ENCODE peak calls at places on chromosomes 12 and 14, in nine cellular contexts. Q is fibroblast of lung, P is ascending aorta, X is endodermal cell, G is spleen, L is lower leg skin, W is fibroblast of the aortic adventitia, H is ovary, K is dorsolateral prefrontal cortex. S is an unnamed sample.

GRCh38 chr14:82642425-82642824 is 1108.8 kb upstream of the SEL1L start:
- DNase-seq in Q (peak), P (no peak), X (peak), G (peak), L (no peak), W (no peak), H (peak), K (no peak), S (peak)

GRCh38 chr14:64702493-64703392 is 1.5 kb upstream of the PLEKHG3 start:
- DNase-seq in Q (no peak), P (peak), X (peak), G (peak), L (no peak), W (no peak), H (no peak), K (no peak), S (no peak)

GRCh38 chr12:6056406-6057211 is 67.9 kb downstream of the VWF start:
- DNase-seq in Q (peak), P (no peak), X (peak), G (no peak), L (no peak), W (no peak), H (no peak), K (no peak), S (no peak)

GRCh38 chr14:56341766-56342418 is 223.7 kb downstream of the PELI2 start:
- DNase-seq in Q (peak), P (no peak), X (no peak), G (no peak), L (no peak), W (peak), H (no peak), K (no peak), S (peak)

GRCh38 chr14:50399251-50400032 is 2.8 kb upstream of the CDKL1 start:
- DNase-seq in Q (peak), P (peak), X (no peak), G (no peak), L (no peak), W (peak), H (peak), K (no peak), S (peak)

GRCh38 chr12:121789800-121790748 is 3.4 kb downstream of the RHOF start:
- DNase-seq in Q (no peak), P (no peak), X (no peak), G (peak), L (no peak), W (no peak), H (no peak), K (no peak), S (no peak)

GRCh38 chr12:89875225-89875624 is 166.6 kb upstream of the ATP2B1 start:
- DNase-seq in Q (peak), P (no peak), X (no peak), G (no peak), L (no peak), W (no peak), H (no peak), K (no peak), S (no peak)

GRCh38 chr12:52358575-52359350 is 8.5 kb downstream of the KRT85 start:
- DNase-seq in Q (no peak), P (peak), X (peak), G (peak), L (no peak), W (no peak), H (no peak), K (peak), S (no peak)

GRCh38 chr12:121165316-121165715 is 32.6 kb downstream of the P2RX7 start:
- DNase-seq in Q (no peak), P (no peak), X (no peak), G (no peak), L (no peak), W (peak), H (no peak), K (no peak), S (no peak)

GRCh38 chr14:96486705-96487104 is 15.5 kb upstream of the PAPOLA start:
- DNase-seq in Q (no peak), P (no peak), X (no peak), G (no peak), L (no peak), W (no peak), H (no peak), K (no peak), S (no peak)

GRCh38 chr14:84874436-84874835 is 655.5 kb upstream of the FLRT2 start:
- DNase-seq in Q (no peak), P (no peak), X (no peak), G (no peak), L (no peak), W (no peak), H (no peak), K (no peak), S (no peak)

GRCh38 chr14:73713804-73714655 is at the start of gene PNMA1:
- DNase-seq in Q (peak), P (peak), X (peak), G (peak), L (peak), W (peak), H (peak), K (peak), S (peak)

GRCh38 chr12:24996102-24996797 is 47.3 kb upstream of the BCAT1 start:
- DNase-seq in Q (peak), P (no peak), X (no peak), G (no peak), L (no peak), W (no peak), H (no peak), K (no peak), S (no peak)

GRCh38 chr14:84555493-84555892 is 974.5 kb upstream of the FLRT2 start:
- DNase-seq in Q (no peak), P (no peak), X (no peak), G (no peak), L (no peak), W (no peak), H (no peak), K (no peak), S (no peak)

GRCh38 chr14:50347521-50347920 is 35.4 kb downstream of the DMAC2L start:
- DNase-seq in Q (peak), P (no peak), X (no peak), G (no peak), L (no peak), W (peak), H (no peak), K (no peak), S (peak)

GRCh38 chr14:72946491-72946890 is 20.2 kb downstream of the DCAF4 start:
- DNase-seq in Q (peak), P (no peak), X (no peak), G (peak), L (no peak), W (no peak), H (no peak), K (no peak), S (no peak)

GRCh38 chr14:24367506-24368214 is at the start of gene NFATC4:
- DNase-seq in Q (peak), P (peak), X (peak), G (no peak), L (peak), W (peak), H (peak), K (no peak), S (peak)

GRCh38 chr14:72907886-72908285 is 14.0 kb upstream of the DPF3 start:
- DNase-seq in Q (peak), P (no peak), X (peak), G (no peak), L (no peak), W (peak), H (no peak), K (no peak), S (peak)

GRCh38 chr14:86838363-86838762 is 1154.6 kb downstream of the GALC start:
- DNase-seq in Q (peak), P (no peak), X (no peak), G (no peak), L (no peak), W (peak), H (no peak), K (no peak), S (peak)

GRCh38 chr12:49219417-49220026 is 30.6 kb upstream of the TUBA1A start:
- DNase-seq in Q (no peak), P (no peak), X (peak), G (no peak), L (no peak), W (no peak), H (no peak), K (no peak), S (no peak)

GRCh38 chr12:10690906-10691305 is 17.1 kb upstream of the STYK1 start:
- DNase-seq in Q (no peak), P (no peak), X (no peak), G (no peak), L (no peak), W (no peak), H (no peak), K (no peak), S (no peak)

GRCh38 chr12:1083888-1084262 is 92.9 kb downstream of the ERC1 start:
- DNase-seq in Q (peak), P (peak), X (no peak), G (no peak), L (no peak), W (peak), H (no peak), K (no peak), S (peak)

GRCh38 chr12:79725987-79726386 is 35.2 kb upstream of the PAWR start:
- DNase-seq in Q (peak), P (no peak), X (no peak), G (no peak), L (no peak), W (peak), H (no peak), K (no peak), S (peak)

GRCh38 chr12:112590281-112590680 is 171.5 kb downstream of the PTPN11 start:
- DNase-seq in Q (no peak), P (no peak), X (peak), G (no peak), L (no peak), W (no peak), H (no peak), K (no peak), S (no peak)

DNA sequence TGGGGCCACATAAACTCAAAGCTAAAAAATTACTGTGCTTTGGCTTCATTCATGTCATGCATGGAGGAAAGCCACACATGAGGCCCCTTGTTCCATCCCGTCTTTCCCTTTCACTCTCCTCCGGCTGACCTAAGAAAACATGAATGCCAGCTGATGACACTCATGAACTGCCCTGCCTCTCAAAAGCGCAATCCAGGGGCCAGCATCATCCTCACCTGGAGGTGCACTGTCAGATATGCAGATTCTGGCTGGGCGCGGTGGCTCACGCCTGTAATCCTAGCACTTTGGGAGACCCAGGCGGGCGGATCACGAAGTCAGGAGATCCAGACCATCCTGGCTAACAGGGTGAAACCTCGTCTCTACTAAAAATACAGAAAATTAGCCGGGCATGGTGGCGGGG is 116.1 kb upstream of the FOXN3 start:
- DNase-seq in Q (no peak), P (peak), X (no peak), G (no peak), L (no peak), W (no peak), H (no peak), K (no peak), S (no peak)
- TF ChIP-seq CTCF in Q (no peak), P (no peak), X (no peak), G (no peak), L (no peak), W (no peak), H (no peak), K (no peak), S (no peak)

DNA sequence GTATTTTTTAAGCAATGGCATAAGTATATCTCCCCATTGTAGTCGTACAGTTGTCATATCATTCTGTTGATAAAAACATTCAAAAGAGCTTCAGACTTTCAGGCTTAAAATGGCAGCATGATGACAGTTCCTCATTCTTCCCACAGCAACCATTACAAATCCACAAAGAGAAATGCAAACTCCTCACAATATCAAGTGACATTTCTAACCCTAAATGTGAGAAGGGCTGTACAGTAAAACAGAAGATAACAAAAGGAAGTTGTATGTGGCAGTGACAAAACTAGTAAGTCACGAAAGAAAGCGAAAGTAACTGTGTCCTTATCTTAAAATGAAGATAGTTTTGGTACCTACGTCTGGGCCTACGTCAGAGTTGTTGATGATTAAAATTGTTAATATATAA is 46.7 kb downstream of the GXYLT1 start:
- DNase-seq in Q (no peak), P (no peak), X (no peak), G (no peak), L (no peak), W (peak), H (no peak), K (no peak), S (no peak)
- H3K4me3 ChIP-seq in Q (no peak), P (peak), X (no peak), G (peak), L (no peak), W (no peak), H (no peak), K (no peak), S (no peak)

GRCh38 chr12:32312049-32312670 is 87.2 kb upstream of the FGD4 start:
- DNase-seq in Q (peak), P (no peak), X (no peak), G (no peak), L (no peak), W (peak), H (no peak), K (no peak), S (peak)
- TF ChIP-seq CTCF in Q (peak), P (peak), X (peak), G (peak), L (no peak), W (peak), H (peak), K (peak), S (peak)

GRCh38 chr12:43352001-43352400 is 200.0 kb downstream of the ADAMTS20 start:
- DNase-seq in Q (no peak), P (no peak), X (no peak), G (no peak), L (no peak), W (no peak), H (no peak), K (no peak), S (no peak)
- H3K4me3 ChIP-seq in Q (no peak), P (no peak), X (no peak), G (no peak), L (no peak), W (no peak), H (no peak), K (no peak), S (no peak)

GRCh38 chr12:56029666-56030293 is 8.9 kb downstream of the IKZF4 start:
- DNase-seq in Q (peak), P (no peak), X (peak), G (no peak), L (no peak), W (peak), H (no peak), K (no peak), S (peak)
- TF ChIP-seq CTCF in Q (peak), P (peak), X (peak), G (no peak), L (no peak), W (peak), H (peak), K (peak), S (peak)

DNA sequence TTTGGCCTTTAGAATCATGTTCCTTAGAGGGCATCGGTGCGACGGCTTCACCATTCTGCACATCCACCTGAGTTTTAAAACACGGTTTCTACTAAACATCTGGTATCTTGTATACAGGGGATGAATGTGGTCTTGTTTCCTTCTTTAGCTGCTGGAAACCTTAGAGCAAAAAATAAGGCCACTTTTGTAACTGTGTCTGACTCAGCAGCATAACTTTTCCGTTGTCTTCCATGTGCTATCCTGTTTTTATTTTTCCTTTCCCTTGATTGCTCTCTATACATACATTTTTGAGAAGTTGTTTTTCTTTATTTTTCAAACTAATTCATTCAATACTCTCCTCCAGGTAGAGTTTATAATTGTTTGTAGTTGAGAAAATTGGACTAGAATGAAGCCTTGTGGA is 108.8 kb upstream of the PCED1B start:
- DNase-seq in Q (no peak), P (no peak), X (no peak), G (no peak), L (no peak), W (no peak), H (no peak), K (no peak), S (no peak)
- H3K4me3 ChIP-seq in Q (no peak), P (no peak), X (no peak), G (no peak), L (no peak), W (no peak), H (no peak), K (no peak), S (no peak)

GRCh38 chr14:23360496-23360895 is 4.5 kb downstream of the EFS start:
- DNase-seq in Q (no peak), P (peak), X (peak), G (peak), L (no peak), W (no peak), H (no peak), K (peak), S (no peak)

GRCh38 chr14:23361763-23362162 is 3.2 kb downstream of the EFS start:
- DNase-seq in Q (no peak), P (no peak), X (no peak), G (no peak), L (no peak), W (no peak), H (no peak), K (no peak), S (no peak)

GRCh38 chr14:23361320-23361719 is 3.7 kb downstream of the EFS start:
- DNase-seq in Q (peak), P (peak), X (peak), G (no peak), L (no peak), W (peak), H (no peak), K (no peak), S (peak)

GRCh38 chr14:23364164-23364571 is 804 bp downstream of the EFS start:
- DNase-seq in Q (peak), P (peak), X (peak), G (peak), L (peak), W (no peak), H (no peak), K (peak), S (no peak)

DNA sequence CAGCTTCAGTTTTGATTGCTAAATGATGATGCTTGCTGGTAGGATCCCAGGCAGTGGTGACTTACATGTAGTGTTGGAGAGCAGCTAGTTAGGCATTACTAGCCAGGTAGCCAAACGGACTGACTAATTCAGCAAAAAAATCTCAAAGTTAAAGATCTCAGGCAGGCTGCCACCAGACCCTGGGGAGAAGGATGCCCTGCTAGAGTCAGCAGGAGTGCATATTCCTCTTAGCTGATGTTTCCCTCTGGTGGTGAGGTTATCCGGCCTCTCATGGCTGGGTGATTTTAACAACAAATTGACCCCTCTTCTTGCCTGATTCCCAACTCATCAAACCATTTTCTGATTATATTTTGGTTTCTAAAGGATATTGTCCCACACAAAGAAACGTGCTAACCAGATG is 2.8 kb downstream of the EFS start:
- DNase-seq in Q (peak), P (peak), X (peak), G (peak), L (no peak), W (peak), H (no peak), K (no peak), S (peak)
- TF ChIP-seq CTCF in Q (peak), P (no peak), X (peak), G (no peak), L (no peak), W (peak), H (no peak), K (peak), S (peak)

GRCh38 chr12:116455540-116456306 is 103.5 kb upstream of the MAP1LC3B2 start:
- DNase-seq in Q (peak), P (peak), X (peak), G (peak), L (peak), W (peak), H (peak), K (no peak), S (peak)
- H3K4me3 ChIP-seq in Q (no peak), P (peak), X (no peak), G (no peak), L (no peak), W (peak), H (no peak), K (no peak), S (no peak)